ENCODE peak calls at places on chromosomes 6 and 20, in six cellular contexts. I is heart right ventricle, H is tibial artery, Y is heart left ventricle, X is testis, L is GM23248. R is an unnamed sample.

GRCh38 chr6:11732036-11732545 is 46.5 kb downstream of the ADTRP start:
- DNase-seq in I (peak; percentile 38), L (peak; percentile 98), X (peak; percentile 33), Y (peak; percentile 73), H (peak; percentile 93), R (peak; percentile 84)

GRCh38 chr6:53056273-53056672 is 8.9 kb upstream of the FBXO9 start:
- DNase-seq in X (no peak), I (no peak), L (no peak), Y (no peak), H (no peak), R (no peak)

GRCh38 chr6:155883741-155884140 is 428.1 kb upstream of the NOX3 start:
- DNase-seq in L (peak; percentile 14), Y (no peak), I (no peak), X (peak; percentile 43), H (no peak), R (no peak)

GRCh38 chr6:143999406-143999805 is 8.7 kb downstream of the PLAGL1 start:
- DNase-seq in Y (no peak), L (peak; percentile 79), H (no peak), I (no peak), X (no peak), R (no peak)

GRCh38 chr6:57165080-57165479 is 7.0 kb upstream of the BAG2 start:
- DNase-seq in X (no peak), H (no peak), Y (no peak), L (no peak), I (no peak), R (no peak)

GRCh38 chr6:26215200-26216014 is 128.2 kb downstream of the HFE start:
- DNase-seq in L (peak; percentile 29), H (no peak), Y (no peak), X (no peak), I (no peak), R (no peak)

GRCh38 chr6:18506387-18507017 is 119.4 kb downstream of the RNF144B start:
- DNase-seq in X (no peak), L (no peak), I (no peak), H (no peak), Y (no peak), R (no peak)

GRCh38 chr6:64100702-64101101 is 465.1 kb downstream of the PHF3 start:
- DNase-seq in I (no peak), H (no peak), Y (no peak), L (no peak), X (no peak), R (no peak)

GRCh38 chr6:110880651-110881050 is 6.1 kb downstream of the AMD1 start:
- DNase-seq in L (no peak), H (no peak), X (no peak), Y (no peak), I (no peak), R (no peak)

GRCh38 chr6:56335733-56336132 is 88.4 kb upstream of the COL21A1 start:
- DNase-seq in Y (no peak), L (peak; percentile 88), X (no peak), I (no peak), H (no peak), R (no peak)

GRCh38 chr20:53767206-53767924 is 173.7 kb upstream of the ZNF217 start:
- DNase-seq in L (no peak), I (no peak), H (no peak), Y (no peak), X (no peak), R (no peak)

GRCh38 chr20:47929368-47930115 is 144.3 kb upstream of the SULF2 start:
- DNase-seq in X (no peak), I (no peak), Y (no peak), L (peak; percentile 79), H (peak; percentile 48), R (no peak)

GRCh38 chr6:84197708-84198107 is 29.7 kb downstream of the CEP162 start:
- DNase-seq in L (no peak), X (no peak), H (no peak), I (no peak), Y (no peak), R (no peak)

GRCh38 chr6:31156647-31157046 is 955 bp downstream of the CCHCR1 start:
- DNase-seq in Y (no peak), L (no peak), X (no peak), H (no peak), I (no peak), R (no peak)

GRCh38 chr20:9066196-9066595 is 2.7 kb upstream of the PLCB4 start:
- DNase-seq in H (no peak), Y (no peak), I (no peak), L (peak; percentile 26), X (no peak), R (no peak)

GRCh38 chr6:168026925-168027324 is 29.5 kb downstream of the KIF25 start:
- DNase-seq in I (no peak), Y (no peak), H (no peak), X (no peak), L (no peak), R (no peak)

GRCh38 chr6:26054937-26055669 is 32.1 kb upstream of the HFE start:
- DNase-seq in I (peak; percentile 66), X (peak; percentile 96), L (peak; percentile 95), Y (peak; percentile 80), H (peak; percentile 95), R (peak; percentile 93)

GRCh38 chr20:63956664-63957003 is 418 bp upstream of the UCKL1 start:
- DNase-seq in X (no peak), Y (no peak), L (no peak), I (no peak), H (no peak), R (no peak)

GRCh38 chr6:104606361-104606760 is 253.4 kb downstream of the HACE1 start:
- DNase-seq in Y (no peak), I (no peak), L (no peak), X (no peak), H (no peak), R (no peak)

GRCh38 chr20:22582386-22582959 is 1.9 kb downstream of the FOXA2 start:
- DNase-seq in I (no peak), X (no peak), H (no peak), Y (no peak), L (no peak), R (no peak)

GRCh38 chr20:50290815-50291214 is 100.2 kb downstream of the CEBPB start:
- DNase-seq in H (no peak), L (no peak), I (no peak), X (no peak), Y (no peak), R (no peak)

GRCh38 chr6:80132942-80133517 is 26.6 kb downstream of the BCKDHB start:
- DNase-seq in Y (no peak), I (no peak), L (peak; percentile 80), X (peak; percentile 85), H (peak; percentile 57), R (no peak)

GRCh38 chr20:63495771-63496403 is 3.0 kb downstream of the EEF1A2 start:
- DNase-seq in L (peak; percentile 77), I (peak; percentile 77), Y (peak; percentile 88), H (peak; percentile 44), X (peak; percentile 72), R (peak; percentile 78)

GRCh38 chr6:153096792-153097191 is 34.3 kb downstream of the RGS17 start:
- DNase-seq in X (no peak), L (no peak), H (no peak), Y (no peak), I (no peak), R (no peak)

GRCh38 chr20:16284385-16285100 is 288.7 kb downstream of the KIF16B start:
- DNase-seq in H (no peak), Y (no peak), I (no peak), X (no peak), L (no peak), R (no peak)

GRCh38 chr6:157220485-157220884 is 102.8 kb downstream of the TMEM242 start:
- DNase-seq in X (no peak), I (no peak), H (no peak), Y (no peak), L (no peak), R (no peak)
- H3K4me3 ChIP-seq in X (no peak overlapping the region), I (peak overlapping the region; percentile 44), H (peak overlapping the region; percentile 44), Y (no peak overlapping the region), L (peak overlapping the region; percentile 80), R (peak overlapping the region; percentile 25)

GRCh38 chr6:6695711-6696048 is 107.2 kb downstream of the LY86 start:
- DNase-seq in X (no peak), L (peak; percentile 79), H (no peak), Y (no peak), I (no peak), R (no peak)
- H3K27ac ChIP-seq in X (no peak overlapping the region), L (no peak overlapping the region), H (no peak overlapping the region), Y (peak overlapping the region; percentile 43), I (no peak overlapping the region), R (peak overlapping the region; percentile 88)

DNA sequence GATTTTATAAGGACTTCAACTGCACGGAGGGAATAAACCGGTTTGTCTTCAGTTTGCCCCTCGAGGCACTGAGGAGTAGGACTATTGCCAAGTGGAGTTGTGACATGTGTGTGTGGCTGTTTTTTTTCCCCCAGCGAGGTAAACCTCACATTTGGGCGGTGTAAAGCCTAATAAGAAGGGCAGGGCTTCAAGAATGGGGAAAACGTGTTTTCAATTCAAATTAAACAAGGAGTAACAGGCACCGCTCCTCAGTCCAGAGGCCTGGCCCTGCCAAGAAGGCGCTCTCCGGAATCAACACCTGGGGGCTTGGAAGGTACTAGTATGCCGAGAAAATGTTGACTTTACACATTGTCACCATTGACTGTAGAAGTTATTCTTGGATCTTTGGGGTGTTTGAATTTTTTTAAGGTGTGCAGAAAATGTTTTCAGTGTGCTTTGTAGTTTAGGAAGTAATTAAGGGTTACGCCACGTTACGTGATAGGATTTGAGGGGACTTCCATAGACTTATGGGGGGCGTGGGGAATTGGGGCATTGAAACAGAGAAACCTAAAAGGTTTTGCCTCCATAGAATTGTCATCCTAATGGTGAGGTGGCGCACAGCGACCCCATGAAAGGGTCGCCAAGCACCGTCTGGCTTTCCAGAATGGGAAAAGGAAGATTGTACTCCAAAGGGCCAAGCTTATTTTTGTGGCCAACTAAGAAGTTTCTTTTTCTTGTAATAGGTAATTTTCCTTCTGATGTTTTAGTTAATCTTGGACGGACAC is 802 bp downstream of the ADGRG6 start:
- DNase-seq in H (no peak), Y (peak; percentile 39), I (no peak), X (no peak), L (no peak), R (no peak)
- H3K4me3 ChIP-seq in H (peak overlapping the region; percentile 45), Y (peak overlapping the region; percentile 47), I (peak overlapping the region; percentile 63), X (peak overlapping the region; percentile 66), L (peak overlapping the region; percentile 75), R (peak overlapping the region; percentile 55)

GRCh38 chr20:35734777-35735649 is 7.0 kb downstream of the RBM39 start:
- DNase-seq in L (no peak), H (no peak), X (no peak), I (no peak), Y (no peak), R (no peak)

GRCh38 chr20:35735828-35736470 is 6.1 kb downstream of the RBM39 start:
- DNase-seq in L (peak; percentile 56), I (no peak), X (no peak), H (no peak), Y (no peak), R (no peak)

GRCh38 chr20:35731862-35732643 is 10.0 kb downstream of the RBM39 start:
- DNase-seq in I (no peak), Y (no peak), H (no peak), X (no peak), L (no peak), R (no peak)

GRCh38 chr20:35732644-35732982 is 9.4 kb downstream of the RBM39 start:
- DNase-seq in H (no peak), Y (no peak), X (no peak), I (no peak), L (no peak), R (no peak)

DNA sequence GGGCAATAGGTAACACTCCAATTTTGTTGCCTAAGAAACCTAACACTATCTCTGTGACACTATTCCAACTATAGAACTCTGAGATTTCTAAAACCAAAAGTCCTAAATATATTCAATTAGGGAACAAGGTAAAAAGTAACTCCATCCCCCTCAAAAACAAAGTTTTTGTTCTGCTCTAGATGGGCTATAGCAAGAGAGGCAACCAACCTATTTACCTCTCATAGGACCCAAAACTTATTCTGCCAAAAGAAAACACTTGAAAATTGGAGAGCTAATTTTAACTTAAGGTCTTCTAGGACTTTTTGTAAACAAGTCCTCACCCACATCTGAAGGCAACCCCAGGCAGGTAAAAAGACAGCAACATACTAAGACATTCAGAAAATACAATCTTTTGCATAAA is 7.7 kb downstream of the RBM39 start:
- DNase-seq in H (no peak), Y (no peak), L (no peak), X (no peak), I (no peak), R (no peak)
- H3K27ac ChIP-seq in H (no peak overlapping the region), Y (no peak overlapping the region), L (peak overlapping the region; percentile 9), X (no peak overlapping the region), I (no peak overlapping the region), R (no peak overlapping the region)

R was measured in left lung.